ENCODE peak calls at places on chromosomes 3 and 15, in six cellular contexts. E, B, Z, T, A and F are unnamed samples.

GRCh38 chr15:80727196-80727595 is 32.1 kb downstream of the ABHD17C start:
- DNase-seq in E (no peak), B (no peak), Z (no peak), T (peak; percentile 21), A (no peak), F (peak; percentile 44)

GRCh38 chr3:141643391-141643790 is 94.7 kb upstream of the RNF7 start:
- DNase-seq in E (no peak), B (no peak), Z (no peak), T (no peak), A (no peak), F (no peak)

GRCh38 chr15:91572110-91572509 is 281.4 kb upstream of the SLCO3A1 start:
- DNase-seq in E (no peak), B (no peak), Z (no peak), T (no peak), A (no peak), F (no peak)

GRCh38 chr3:171055336-171056178 is 29.0 kb upstream of the SLC2A2 start:
- DNase-seq in E (no peak), B (no peak), Z (no peak), T (peak; percentile 95), A (no peak), F (no peak)

GRCh38 chr3:166263460-166263859 is 426.2 kb upstream of the BCHE start:
- DNase-seq in E (no peak), B (no peak), Z (no peak), T (no peak), A (no peak), F (no peak)

GRCh38 chr3:65615329-65615728 is 423.4 kb downstream of the MAGI1 start:
- DNase-seq in E (no peak), B (no peak), Z (no peak), T (no peak), A (no peak), F (no peak)

GRCh38 chr3:132553811-132554210 is 43.3 kb upstream of the ACKR4 start:
- DNase-seq in E (no peak), B (no peak), Z (no peak), T (no peak), A (no peak), F (no peak)

GRCh38 chr3:45950686-45951600 is 7.7 kb downstream of the CXCR6 start:
- DNase-seq in E (no peak), B (no peak), Z (no peak), T (no peak), A (no peak), F (no peak)

GRCh38 chr15:58267026-58267425 is 128.8 kb downstream of the AQP9 start:
- DNase-seq in E (no peak), B (no peak), Z (no peak), T (no peak), A (no peak), F (no peak)

GRCh38 chr3:143812411-143812968 is 35.8 kb downstream of the SLC9A9 start:
- DNase-seq in E (no peak), B (no peak), Z (no peak), T (no peak), A (no peak), F (no peak)

GRCh38 chr3:127525373-127525772 is 65.2 kb downstream of the TPRA1 start:
- DNase-seq in E (no peak), B (no peak), Z (peak; percentile 32), T (peak; percentile 27), A (no peak), F (no peak)

GRCh38 chr3:116524455-116524854 is 79.2 kb upstream of the LSAMP start:
- DNase-seq in E (no peak), B (no peak), Z (no peak), T (no peak), A (no peak), F (no peak)

GRCh38 chr3:10511809-10512494 is 6.6 kb upstream of the ATP2B2 start:
- DNase-seq in E (no peak), B (no peak), Z (no peak), T (peak; percentile 24), A (no peak), F (peak; percentile 24)

GRCh38 chr15:24955549-24955929 is 752 bp downstream of the SNRPN start:
- DNase-seq in E (no peak), B (no peak), Z (no peak), T (no peak), A (no peak), F (no peak)

GRCh38 chr15:77650285-77650684 is 17.6 kb upstream of the LINGO1 start:
- DNase-seq in E (no peak), B (peak; percentile 86), Z (peak; percentile 69), T (peak; percentile 29), A (no peak), F (peak; percentile 85)

GRCh38 chr15:48855501-48856440 is 22.2 kb upstream of the EID1 start:
- DNase-seq in E (no peak), B (no peak), Z (no peak), T (peak; percentile 33), A (no peak), F (peak; percentile 63)

GRCh38 chr3:17742092-17742836 is at the start of gene TBC1D5:
- DNase-seq in E (peak; percentile 91), B (peak; percentile 94), Z (peak; percentile 79), T (peak; percentile 94), A (peak; percentile 90), F (peak; percentile 95)
- TF ChIP-seq CREB1 in E (peak; percentile 20), B (no peak), Z (peak; percentile 67), T (peak; percentile 16), A (no peak), F (peak; percentile 64)

DNA sequence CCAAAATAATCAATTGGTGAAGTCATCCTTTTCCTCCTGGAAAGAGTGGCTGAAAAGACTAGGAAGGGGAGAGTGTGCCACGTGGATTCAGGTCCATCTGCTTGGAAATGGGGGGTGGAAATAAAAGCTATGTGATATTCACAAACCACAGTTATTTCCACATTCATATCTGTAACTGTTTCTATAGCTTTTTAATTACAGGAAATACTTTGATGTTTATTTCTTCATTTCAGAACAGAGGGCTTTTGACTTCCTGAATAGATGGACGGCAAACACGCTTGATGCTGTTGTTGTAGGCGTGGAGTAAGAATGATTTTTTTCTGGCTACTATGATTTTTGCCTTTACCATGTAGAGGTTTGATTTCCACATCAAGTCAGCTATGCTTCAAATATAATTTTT is 10.1 kb downstream of the AADACL2 start:
- DNase-seq in E (no peak), B (no peak), Z (no peak), T (no peak), A (no peak), F (no peak)
- TF ChIP-seq CREB1 in E (no peak), B (no peak), Z (no peak), T (no peak), A (no peak), F (no peak)

GRCh38 chr3:66709464-66710058 is 208.7 kb upstream of the LRIG1 start:
- DNase-seq in E (no peak), B (no peak), Z (no peak), T (no peak), A (no peak), F (no peak)
- TF ChIP-seq CREB1 in E (no peak), B (no peak), Z (no peak), T (no peak), A (no peak), F (no peak)

DNA sequence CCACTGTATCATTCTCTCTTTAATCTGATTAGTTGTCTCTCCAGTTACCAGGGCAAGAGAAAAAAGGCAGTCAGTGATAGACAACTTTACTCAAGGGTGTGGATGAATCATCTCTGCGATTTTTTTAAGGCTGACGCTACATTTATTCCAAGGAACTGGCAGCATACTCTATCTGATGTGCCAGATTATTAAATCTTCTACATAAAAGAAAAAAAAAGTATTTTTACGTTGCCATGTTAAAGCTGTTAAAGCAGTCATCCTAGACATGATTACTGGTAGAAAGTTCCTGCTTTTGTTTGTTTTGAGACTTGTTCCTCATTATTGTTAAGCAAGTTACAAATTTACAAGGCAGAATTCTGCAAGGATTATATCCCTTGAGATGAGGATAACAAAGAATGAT is 121.8 kb downstream of the CBLB start:
- DNase-seq in E (no peak), B (no peak), Z (no peak), T (no peak), A (no peak), F (no peak)
- TF ChIP-seq CREB1 in E (no peak), B (no peak), Z (no peak), T (no peak), A (no peak), F (no peak)

DNA sequence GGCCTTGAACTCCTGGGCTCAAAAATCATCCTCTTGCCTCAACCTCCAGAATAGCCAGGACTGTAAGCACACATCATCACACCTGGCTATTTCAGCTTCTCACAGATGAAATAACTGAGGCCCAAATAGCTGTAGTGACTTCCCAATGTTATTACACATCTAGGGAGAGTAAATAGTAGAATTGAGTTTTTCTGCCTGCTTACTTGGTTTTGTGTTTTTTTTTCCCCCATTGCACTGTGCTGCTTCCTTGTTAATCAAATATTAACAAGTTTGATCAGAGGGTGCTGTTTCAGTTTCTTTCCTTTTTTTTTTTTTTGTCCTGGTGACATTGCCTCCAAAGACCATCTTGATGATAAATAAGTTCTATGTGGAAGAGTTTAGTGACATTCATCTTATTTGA is 23.4 kb downstream of the ZNF609 start:
- DNase-seq in E (no peak), B (no peak), Z (no peak), T (no peak), A (no peak), F (no peak)
- TF ChIP-seq CREB1 in E (no peak), B (no peak), Z (no peak), T (no peak), A (no peak), F (no peak)

GRCh38 chr3:44874308-44874707 is at the start of gene TGM4:
- DNase-seq in E (no peak), B (no peak), Z (no peak), T (no peak), A (no peak), F (no peak)

GRCh38 chr3:44875596-44875995 is 1.2 kb downstream of the TGM4 start:
- DNase-seq in E (no peak), B (no peak), Z (no peak), T (no peak), A (no peak), F (no peak)

GRCh38 chr3:44867421-44868111 is 5.9 kb downstream of the TMEM42 start:
- DNase-seq in E (no peak), B (no peak), Z (no peak), T (no peak), A (no peak), F (no peak)

GRCh38 chr3:44865272-44866005 is 3.7 kb downstream of the TMEM42 start:
- DNase-seq in E (no peak), B (no peak), Z (no peak), T (no peak), A (no peak), F (no peak)

DNA sequence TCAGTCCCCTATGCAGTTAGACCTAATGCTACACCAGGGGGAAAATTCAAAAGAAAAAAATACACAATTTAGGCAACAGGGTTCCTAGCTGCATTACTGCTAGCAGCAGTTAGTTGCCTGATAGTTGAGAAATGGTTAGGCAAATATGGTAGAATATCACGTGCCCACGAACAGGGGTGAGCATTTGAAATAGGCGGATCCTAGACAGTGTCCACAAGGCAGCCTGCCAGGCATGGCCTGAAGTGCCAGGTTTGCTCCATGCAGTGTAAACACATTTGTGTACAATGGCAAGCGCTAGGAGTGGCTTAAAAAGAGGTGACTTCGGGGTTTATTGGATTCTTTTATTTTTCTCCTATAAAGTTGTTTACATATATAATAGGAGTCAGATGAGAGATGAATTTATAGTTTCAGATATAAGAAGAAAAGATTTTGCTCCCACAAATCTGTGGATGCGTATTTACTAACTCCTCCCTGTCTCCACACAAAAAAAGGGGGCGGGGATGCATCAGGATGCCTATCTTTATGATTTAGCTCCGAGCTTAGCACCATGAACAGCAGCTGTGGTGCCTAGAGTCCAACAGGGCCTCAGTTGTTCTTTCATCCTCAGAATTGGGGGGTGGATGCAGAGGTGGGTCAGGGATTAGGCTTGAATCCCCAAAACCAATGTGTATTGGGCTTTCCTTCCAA is 3.9 kb upstream of the TGM4 start:
- DNase-seq in E (no peak), B (no peak), Z (no peak), T (peak; percentile 44), A (no peak), F (no peak)
- TF ChIP-seq CREB1 in E (no peak), B (no peak), Z (no peak), T (no peak), A (no peak), F (no peak)

GRCh38 chr15:43749690-43750345 is 3.6 kb downstream of the PDIA3 start:
- DNase-seq in E (peak; percentile 78), B (no peak), Z (no peak), T (no peak), A (no peak), F (no peak)
- TF ChIP-seq CREB1 in E (peak; percentile 54), B (no peak), Z (no peak), T (no peak), A (no peak), F (no peak)